ENCODE peak calls at places on chromosomes 6 and 20, in eight cellular contexts. Y is hepatocyte, C is IMR-90, A is upper lobe of right lung, F is endothelial cell of umbilical vein, M is psoas muscle, S is fibroblast of villous mesenchyme, O is A549. N is an unnamed sample.
A peak's percentile ranks its signal among the peaks of the same experiment; 100 is the strongest.

GRCh38 chr6:163777379-163777686 is 362.8 kb downstream of the QKI start:
- DNase-seq in Y (no peak), C (no peak), A (no peak), F (no peak), M (no peak), S (no peak), O (no peak), N (no peak)

GRCh38 chr20:35908007-35908406 is 46.3 kb downstream of the SCAND1 start:
- DNase-seq in Y (no peak), C (no peak), A (no peak), F (no peak), M (no peak), S (no peak), O (no peak), N (no peak)

GRCh38 chr6:139644821-139645220 is 270.4 kb upstream of the CITED2 start:
- DNase-seq in Y (no peak), C (peak; percentile 30), A (no peak), F (no peak), M (no peak), S (peak; percentile 74), O (no peak), N (peak; percentile 54)

GRCh38 chr20:32664352-32665159 is 9.2 kb downstream of the C20orf203 start:
- DNase-seq in Y (peak; percentile 43), C (no peak), A (no peak), F (no peak), M (no peak), S (no peak), O (no peak), N (no peak)

GRCh38 chr6:15922510-15923307 is 206.2 kb upstream of the MYLIP start:
- DNase-seq in Y (peak; percentile 71), C (no peak), A (no peak), F (peak; percentile 99), M (no peak), S (peak; percentile 94), O (no peak), N (peak; percentile 97)

GRCh38 chr20:2694519-2694918 is 1.9 kb downstream of the EBF4 start:
- DNase-seq in Y (no peak), C (no peak), A (no peak), F (no peak), M (no peak), S (no peak), O (no peak), N (no peak)

GRCh38 chr6:78302411-78302810 is 564.9 kb upstream of the IRAK1BP1 start:
- DNase-seq in Y (no peak), C (no peak), A (no peak), F (no peak), M (no peak), S (no peak), O (no peak), N (no peak)

GRCh38 chr20:48098099-48098498 is 312.8 kb upstream of the SULF2 start:
- DNase-seq in Y (no peak), C (no peak), A (peak; percentile 37), F (no peak), M (no peak), S (no peak), O (no peak), N (no peak)

GRCh38 chr6:44918893-44919292 is 409.2 kb upstream of the RUNX2 start:
- DNase-seq in Y (no peak), C (no peak), A (no peak), F (no peak), M (no peak), S (peak; percentile 21), O (no peak), N (no peak)

GRCh38 chr6:44920952-44921491 is 407.1 kb upstream of the RUNX2 start:
- DNase-seq in Y (peak; percentile 5), C (no peak), A (no peak), F (peak; percentile 25), M (no peak), S (no peak), O (no peak), N (peak; percentile 11)

GRCh38 chr6:44923416-44923815 is 404.7 kb upstream of the RUNX2 start:
- DNase-seq in Y (no peak), C (no peak), A (no peak), F (no peak), M (no peak), S (no peak), O (no peak), N (no peak)

GRCh38 chr6:44925100-44925739 is 402.9 kb upstream of the RUNX2 start:
- DNase-seq in Y (peak; percentile 36), C (peak; percentile 5), A (no peak), F (peak; percentile 59), M (no peak), S (peak; percentile 21), O (peak; percentile 25), N (peak; percentile 61)

DNA sequence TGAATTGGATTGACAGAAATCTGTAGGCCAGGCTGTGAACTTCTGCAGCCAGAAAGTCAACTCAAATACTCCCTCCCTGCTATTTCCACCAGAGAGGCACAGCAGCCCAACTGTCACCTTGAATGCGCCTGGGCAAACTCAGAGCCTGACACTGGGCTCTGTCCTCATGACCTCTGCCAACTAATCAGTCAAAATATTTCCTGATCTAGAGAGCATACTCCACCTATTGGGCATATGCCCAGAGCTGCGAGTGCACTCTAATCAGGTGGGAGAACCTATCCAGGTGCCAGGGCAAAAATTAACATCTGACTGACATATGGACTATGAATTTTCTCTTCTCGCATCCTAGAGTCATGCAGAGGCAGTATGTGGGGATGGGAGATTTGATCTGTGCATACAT is 406.3 kb upstream of the RUNX2 start:
- DNase-seq in Y (no peak), C (no peak), A (no peak), F (no peak), M (no peak), S (no peak), O (no peak), N (no peak)
- TF ChIP-seq CTCF in Y (no peak), C (no peak), A (no peak), F (no peak), M (no peak), S (no peak), O (no peak), N (no peak)

DNA sequence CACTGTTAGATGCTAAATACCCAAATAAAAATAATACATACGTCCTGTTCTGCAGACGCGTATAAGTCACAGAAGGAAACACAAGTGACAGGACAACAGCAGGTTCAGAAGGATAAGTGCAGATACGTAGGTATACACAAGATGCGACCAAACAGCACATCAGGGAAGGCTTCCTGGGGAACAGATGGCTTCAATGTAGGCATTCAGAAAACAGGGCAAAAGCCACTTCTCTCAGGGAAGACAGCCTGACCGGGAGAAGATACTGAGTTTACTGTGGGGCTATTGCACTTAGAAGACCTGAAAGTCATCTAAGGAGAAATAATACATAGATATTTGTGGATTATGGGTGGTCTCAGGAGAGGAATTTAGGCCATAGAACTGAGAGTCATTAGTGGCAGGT is 1.9 kb downstream of the HLA-DPA1 start:
- DNase-seq in Y (no peak), C (no peak), A (no peak), F (no peak), M (no peak), S (no peak), O (no peak), N (no peak)
- H3K4me3 ChIP-seq in Y (no peak overlapping the region), C (no peak overlapping the region), A (peak overlapping the region; percentile 58), F (no peak overlapping the region), M (peak overlapping the region; percentile 48), S (no peak overlapping the region), O (no peak overlapping the region), N (no peak overlapping the region)

GRCh38 chr6:106084106-106084963 is 1.8 kb upstream of the PRDM1 start:
- DNase-seq in Y (peak; percentile 72), C (peak; percentile 92), A (no peak), F (peak; percentile 12), M (no peak), S (peak; percentile 88), O (peak; percentile 92), N (peak; percentile 69)

GRCh38 chr6:106085687-106085983 is 501 bp upstream of the PRDM1 start:
- DNase-seq in Y (no peak), C (no peak), A (no peak), F (peak; percentile 4), M (no peak), S (no peak), O (no peak), N (no peak)

GRCh38 chr6:106084973-106085686 is 1.0 kb upstream of the PRDM1 start:
- DNase-seq in Y (no peak), C (peak; percentile 68), A (no peak), F (peak; percentile 6), M (no peak), S (peak; percentile 71), O (peak; percentile 50), N (peak; percentile 31)

GRCh38 chr6:106087548-106088325 is 1.6 kb downstream of the PRDM1 start:
- DNase-seq in Y (no peak), C (peak; percentile 87), A (no peak), F (peak; percentile 55), M (no peak), S (peak; percentile 80), O (no peak), N (peak; percentile 76)

DNA sequence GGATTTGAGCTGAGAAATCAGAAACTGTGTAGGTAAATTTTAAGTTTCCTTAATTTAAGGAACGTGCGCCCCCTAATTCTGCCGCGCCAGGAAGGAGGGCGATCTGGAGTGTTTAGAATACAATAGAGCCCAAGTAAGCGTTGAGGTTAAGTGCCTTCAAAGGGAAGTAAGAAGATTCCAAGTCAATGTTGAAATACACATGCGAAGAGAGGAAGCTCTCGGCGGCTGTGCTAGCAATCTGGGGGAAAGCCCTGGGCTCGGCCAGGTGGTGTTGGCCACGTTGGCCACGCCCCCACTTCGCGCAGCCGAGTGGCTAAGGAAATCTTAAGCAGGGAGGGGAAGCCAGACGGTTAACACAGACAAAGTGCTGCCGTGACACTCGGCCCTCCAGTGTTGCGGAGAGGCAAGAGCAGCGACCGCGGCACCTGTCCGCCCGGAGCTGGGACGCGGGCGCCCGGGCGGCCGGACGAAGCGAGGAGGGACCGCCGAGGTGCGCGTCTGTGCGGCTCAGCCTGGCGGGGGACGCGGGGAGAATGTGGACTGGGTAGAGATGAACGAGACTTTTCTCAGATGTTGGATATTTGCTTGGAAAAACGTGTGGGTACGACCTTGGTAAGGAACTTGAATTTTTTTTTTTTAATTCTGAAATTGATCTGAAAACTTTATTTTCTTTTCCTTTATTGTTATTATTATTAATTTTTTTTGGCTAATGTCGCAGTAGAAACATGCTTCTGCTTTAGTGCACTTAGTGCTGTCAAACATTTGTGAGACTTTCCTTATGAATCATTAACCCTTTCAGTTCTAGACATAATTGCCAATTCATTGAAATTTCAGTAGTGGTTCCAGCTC is at the start of gene PRDM1:
- DNase-seq in Y (peak; percentile 91), C (peak; percentile 72), A (peak; percentile 95), F (peak; percentile 38), M (peak; percentile 71), S (peak; percentile 77), O (peak; percentile 89), N (peak; percentile 47)
- TF ChIP-seq CTCF in Y (peak; percentile 32), C (peak; percentile 15), A (peak; percentile 34), F (no peak), M (peak; percentile 32), S (peak; percentile 12), O (no peak), N (no peak)

DNA sequence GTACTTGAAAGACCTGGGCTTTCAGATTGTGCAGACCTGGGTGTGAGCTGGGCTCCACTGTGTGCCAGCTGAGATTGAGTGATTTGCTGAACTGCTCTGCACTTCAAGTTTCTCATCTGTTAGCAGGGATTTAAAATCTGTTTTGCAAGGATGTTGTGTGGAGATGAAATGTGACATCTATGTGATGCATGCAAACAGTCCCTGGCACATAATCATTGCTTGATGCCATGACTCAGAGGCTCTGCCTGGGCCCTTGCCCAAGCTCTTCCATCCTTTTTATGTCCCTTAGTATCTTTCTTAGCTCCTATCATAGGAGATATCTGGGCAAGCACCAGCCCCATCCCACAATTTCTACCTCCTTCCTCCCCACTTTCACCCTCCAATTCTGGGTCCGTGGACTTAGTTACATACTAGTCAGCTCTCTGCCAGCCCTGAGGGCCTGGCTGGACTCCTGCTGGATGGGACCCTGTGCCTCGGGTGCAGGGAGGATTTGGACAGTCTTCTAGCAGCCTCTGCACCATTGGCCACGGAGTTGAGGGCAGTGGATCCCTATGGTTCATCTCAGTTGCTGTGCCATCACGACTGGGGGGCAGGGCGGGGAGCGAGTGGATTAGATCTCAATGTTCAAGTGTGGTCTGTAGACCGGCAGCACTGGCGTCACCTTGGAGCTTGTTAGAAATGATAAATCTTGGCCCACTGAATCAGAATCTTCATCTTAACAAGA is 103.6 kb downstream of the MAP3K7 start:
- DNase-seq in Y (no peak), C (peak; percentile 49), A (no peak), F (no peak), M (no peak), S (no peak), O (no peak), N (peak; percentile 29)
- H3K4me3 ChIP-seq in Y (no peak overlapping the region), C (no peak overlapping the region), A (no peak overlapping the region), F (no peak overlapping the region), M (no peak overlapping the region), S (no peak overlapping the region), O (no peak overlapping the region), N (no peak overlapping the region)